ENCODE peak calls at places on chromosomes 3 and 15, in six cellular contexts. A is colonic mucosa, K is hepatocyte, O is stomach, D is IMR-90, V is mesendoderm. W is an unnamed sample. For H3K4me1, the result is how much of the 10 kb centered on the place peaks cover.

GRCh38 chr3:156507285-156507684 is 47.6 kb downstream of the SSR3 start:
- DNase-seq in A (no peak), K (no peak), O (no peak), D (peak), V (no peak), W (no peak)

GRCh38 chr3:30904986-30905385 is 10.5 kb upstream of the GADL1 start:
- DNase-seq in A (no peak), K (no peak), O (no peak), D (peak), V (no peak), W (no peak)

GRCh38 chr15:47473857-47474256 is 243.4 kb upstream of the SEMA6D start:
- DNase-seq in A (no peak), K (no peak), O (no peak), D (no peak), V (no peak), W (peak)

GRCh38 chr15:66761723-66762595 is 59.9 kb downstream of the SMAD6 start:
- DNase-seq in A (no peak), K (no peak), O (no peak), D (no peak), V (no peak), W (peak)

GRCh38 chr3:14608298-14608697 is 43.3 kb upstream of the CCDC174 start:
- DNase-seq in A (no peak), K (no peak), O (no peak), D (no peak), V (peak), W (no peak)

GRCh38 chr3:52194541-52195296 is 3.2 kb upstream of the ALAS1 start:
- DNase-seq in A (peak), K (peak), O (peak), D (peak), V (no peak), W (peak)

GRCh38 chr3:128971421-128971820 is 22.5 kb downstream of the CFAP92 start:
- DNase-seq in A (peak), K (peak), O (no peak), D (peak), V (no peak), W (peak)

GRCh38 chr3:53295410-53295809 is 39.6 kb upstream of the TKT start:
- DNase-seq in A (no peak), K (no peak), O (no peak), D (no peak), V (no peak), W (no peak)

GRCh38 chr15:101652783-101653430 is 726 bp upstream of the TM2D3 start:
- DNase-seq in A (no peak), K (no peak), O (no peak), D (no peak), V (peak), W (no peak)

GRCh38 chr15:27254801-27255200 is 283.8 kb downstream of the GABRG3 start:
- DNase-seq in A (no peak), K (no peak), O (no peak), D (no peak), V (no peak), W (no peak)

GRCh38 chr15:100334456-100334855 is 7.3 kb downstream of the ADAMTS17 start:
- DNase-seq in A (no peak), K (no peak), O (no peak), D (no peak), V (no peak), W (no peak)

GRCh38 chr3:100003609-100004503 is 110.4 kb downstream of the FILIP1L start:
- DNase-seq in A (no peak), K (no peak), O (no peak), D (no peak), V (no peak), W (no peak)

GRCh38 chr3:73954506-73954905 is 329.8 kb upstream of the PDZRN3 start:
- DNase-seq in A (no peak), K (no peak), O (no peak), D (no peak), V (peak), W (no peak)

GRCh38 chr15:28896944-28897343 is 11.2 kb downstream of the APBA2 start:
- DNase-seq in A (no peak), K (no peak), O (no peak), D (peak), V (no peak), W (no peak)

GRCh38 chr3:89467886-89468479 is 360.6 kb downstream of the EPHA3 start:
- DNase-seq in A (no peak), K (no peak), O (no peak), D (no peak), V (peak), W (no peak)

GRCh38 chr15:40343512-40343911 is 2.8 kb upstream of the CCDC9B start:
- DNase-seq in A (no peak), K (peak), O (no peak), D (peak), V (no peak), W (no peak)

GRCh38 chr3:131543714-131544113 is 40.9 kb upstream of the MRPL3 start:
- DNase-seq in A (peak), K (peak), O (peak), D (peak), V (peak), W (peak)

GRCh38 chr3:104885214-104885814 is 481.4 kb upstream of the ALCAM start:
- DNase-seq in A (no peak), K (no peak), O (no peak), D (peak), V (no peak), W (no peak)

GRCh38 chr15:71414778-71415177 is 299.5 kb downstream of the THSD4 start:
- DNase-seq in A (no peak), K (no peak), O (no peak), D (no peak), V (no peak), W (no peak)

GRCh38 chr3:41598804-41599481 is 363.0 kb downstream of the ULK4 start:
- DNase-seq in A (no peak), K (no peak), O (no peak), D (peak), V (no peak), W (no peak)

GRCh38 chr3:193809106-193809505 is 216.1 kb downstream of the OPA1 start:
- DNase-seq in A (no peak), K (no peak), O (no peak), D (no peak), V (no peak), W (no peak)

GRCh38 chr3:171838218-171838720 is 4.9 kb upstream of the TMEM212 start:
- DNase-seq in A (no peak), K (no peak), O (no peak), D (peak), V (peak), W (peak)

GRCh38 chr3:157131861-157132260 is 28.1 kb downstream of the CCNL1 start:
- DNase-seq in A (no peak), K (no peak), O (no peak), D (peak), V (no peak), W (no peak)

GRCh38 chr15:78422571-78423340 is 15.3 kb upstream of the IREB2 start:
- DNase-seq in A (peak), K (peak), O (peak), D (peak), V (peak), W (peak)

GRCh38 chr3:136802481-136802996 is 16.4 kb upstream of the SLC35G2 start:
- DNase-seq in A (peak), K (no peak), O (no peak), D (peak), V (no peak), W (no peak)

GRCh38 chr3:123997543-123997942 is 5.6 kb upstream of the ROPN1 start:
- DNase-seq in A (no peak), K (no peak), O (no peak), D (peak), V (no peak), W (no peak)

GRCh38 chr3:172601066-172601832 is 78.0 kb upstream of the TNFSF10 start:
- DNase-seq in A (no peak), K (no peak), O (no peak), D (no peak), V (no peak), W (no peak)

GRCh38 chr15:100726426-100727190 is 124.2 kb downstream of the ASB7 start:
- DNase-seq in A (peak), K (no peak), O (no peak), D (peak), V (no peak), W (no peak)

GRCh38 chr3:41602121-41602520 is 359.8 kb downstream of the ULK4 start:
- DNase-seq in A (no peak), K (no peak), O (no peak), D (no peak), V (no peak), W (no peak)

GRCh38 chr15:62781081-62781497 is 261.5 kb upstream of the TPM1 start:
- DNase-seq in A (no peak), K (no peak), O (no peak), D (no peak), V (no peak), W (no peak)

GRCh38 chr3:143348486-143349327 is 229.1 kb downstream of the CHST2 start:
- DNase-seq in A (no peak), K (no peak), O (no peak), D (no peak), V (peak), W (no peak)

GRCh38 chr15:90557651-90558084 is 27.9 kb downstream of the CRTC3 start:
- DNase-seq in A (peak), K (peak), O (peak), D (peak), V (no peak), W (peak)

GRCh38 chr3:45884368-45885201 is 1.8 kb upstream of the CCR9 start:
- DNase-seq in A (no peak), K (no peak), O (no peak), D (no peak), V (no peak), W (no peak)

GRCh38 chr3:87082806-87083440 is 92.0 kb upstream of the VGLL3 start:
- DNase-seq in A (peak), K (peak), O (no peak), D (peak), V (peak), W (no peak)

GRCh38 chr15:68292157-68292781 is 14.7 kb downstream of the FEM1B start:
- DNase-seq in A (no peak), K (no peak), O (no peak), D (no peak), V (no peak), W (no peak)

GRCh38 chr15:68298882-68299381 is 21.4 kb downstream of the FEM1B start:
- DNase-seq in A (peak), K (no peak), O (no peak), D (no peak), V (no peak), W (no peak)

GRCh38 chr15:68292967-68293366 is 15.4 kb downstream of the FEM1B start:
- DNase-seq in A (no peak), K (no peak), O (no peak), D (no peak), V (no peak), W (no peak)

GRCh38 chr15:68298336-68298735 is 20.8 kb downstream of the FEM1B start:
- DNase-seq in A (no peak), K (no peak), O (no peak), D (no peak), V (no peak), W (no peak)

DNA sequence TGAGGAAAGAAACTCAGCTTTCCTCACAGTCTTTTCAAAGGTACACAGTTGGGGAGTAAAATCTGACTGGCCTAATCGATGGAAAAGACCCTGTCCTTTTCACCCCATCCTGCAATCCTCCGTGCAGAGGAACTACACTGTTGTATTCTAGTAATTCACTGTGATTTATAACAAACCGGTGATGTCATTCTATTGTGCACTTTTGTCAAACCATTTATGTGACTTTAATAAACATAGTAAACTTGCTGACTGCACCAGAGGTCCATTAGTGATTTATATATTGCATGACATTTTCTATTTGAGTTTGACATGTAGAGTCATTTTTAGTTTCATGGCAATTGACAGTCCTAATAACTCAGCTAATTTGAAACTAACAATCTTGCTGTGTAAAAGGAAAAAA is 17.9 kb downstream of the FEM1B start:
- DNase-seq in A (no peak), K (no peak), O (no peak), D (no peak), V (no peak), W (no peak)
- H3K4me1 ChIP-seq in A (under half), K (under half), O (half or more), D (under half), V (under half), W (half or more)

GRCh38 chr3:113249601-113250000 is 38.2 kb downstream of the BOC start:
- DNase-seq in A (no peak), K (no peak), O (no peak), D (no peak), V (no peak), W (no peak)

GRCh38 chr3:113249111-113249510 is 37.8 kb downstream of the BOC start:
- DNase-seq in A (no peak), K (no peak), O (no peak), D (peak), V (no peak), W (no peak)

GRCh38 chr3:113247664-113248458 is 36.5 kb downstream of the BOC start:
- DNase-seq in A (no peak), K (no peak), O (no peak), D (no peak), V (no peak), W (no peak)

GRCh38 chr3:113245775-113246174 is 34.4 kb downstream of the BOC start:
- DNase-seq in A (no peak), K (no peak), O (no peak), D (peak), V (no peak), W (peak)

DNA sequence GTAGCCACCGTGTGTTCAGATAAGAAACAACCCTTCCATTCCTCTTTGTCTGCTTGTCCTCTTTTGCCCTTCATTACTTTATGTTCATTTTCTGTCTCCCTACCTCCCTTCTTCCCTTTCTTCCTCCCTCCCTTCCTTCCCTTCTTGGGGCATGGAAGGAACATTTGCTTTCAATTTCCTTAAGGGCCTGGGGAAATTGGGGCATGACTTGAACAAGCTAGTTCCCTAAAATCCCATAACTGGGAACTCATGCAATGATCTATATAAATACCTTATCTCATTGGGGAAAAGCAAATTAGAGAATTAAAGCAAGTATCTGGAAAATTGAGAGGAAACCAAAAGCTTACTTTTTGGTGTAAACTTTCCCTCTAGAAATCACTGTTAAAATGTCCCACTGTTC is 35.7 kb downstream of the BOC start:
- DNase-seq in A (no peak), K (no peak), O (no peak), D (no peak), V (no peak), W (no peak)
- H3K4me1 ChIP-seq in A (under half), K (under half), O (half or more), D (under half), V (under half), W (under half)

GRCh38 chr15:74035121-74035829 is 40.8 kb downstream of the PML start:
- DNase-seq in A (no peak), K (no peak), O (no peak), D (no peak), V (no peak), W (no peak)

GRCh38 chr15:74038707-74039655 is 43.4 kb downstream of the GOLGA6A start:
- DNase-seq in A (no peak), K (no peak), O (no peak), D (peak), V (no peak), W (no peak)

GRCh38 chr15:74036271-74037170 is 42.0 kb downstream of the PML start:
- DNase-seq in A (peak), K (peak), O (peak), D (peak), V (peak), W (peak)

GRCh38 chr15:74039656-74040010 is 42.7 kb downstream of the GOLGA6A start:
- DNase-seq in A (no peak), K (no peak), O (no peak), D (no peak), V (no peak), W (no peak)

GRCh38 chr15:74037171-74038117 is 42.9 kb downstream of the PML start:
- DNase-seq in A (no peak), K (no peak), O (no peak), D (no peak), V (no peak), W (no peak)
- H3K4me1 ChIP-seq in A (under half), K (under half), O (under half), D (under half), V (under half), W (half or more)

GRCh38 chr15:51737538-51738305 is at the start of gene LYSMD2:
- DNase-seq in A (peak), K (peak), O (peak), D (peak), V (peak), W (peak)

GRCh38 chr15:51735211-51735610 is 2.2 kb downstream of the LYSMD2 start:
- DNase-seq in A (no peak), K (no peak), O (no peak), D (no peak), V (no peak), W (no peak)

GRCh38 chr15:51736069-51736468 is 1.4 kb downstream of the LYSMD2 start:
- DNase-seq in A (peak), K (no peak), O (no peak), D (no peak), V (no peak), W (no peak)

GRCh38 chr15:51736646-51737537 is 563 bp downstream of the LYSMD2 start:
- DNase-seq in A (peak), K (peak), O (peak), D (no peak), V (peak), W (peak)

GRCh38 chr15:51735611-51736010 is 1.8 kb downstream of the LYSMD2 start:
- DNase-seq in A (peak), K (no peak), O (no peak), D (no peak), V (no peak), W (no peak)
- H3K4me1 ChIP-seq in A (under half), K (under half), O (half or more), D (under half), V (under half), W (half or more)

GRCh38 chr3:127816783-127817182 is 5.5 kb downstream of the MGLL start:
- DNase-seq in A (no peak), K (no peak), O (no peak), D (no peak), V (no peak), W (no peak)
- H3K4me1 ChIP-seq in A (under half), K (half or more), O (half or more), D (under half), V (under half), W (half or more)

DNA sequence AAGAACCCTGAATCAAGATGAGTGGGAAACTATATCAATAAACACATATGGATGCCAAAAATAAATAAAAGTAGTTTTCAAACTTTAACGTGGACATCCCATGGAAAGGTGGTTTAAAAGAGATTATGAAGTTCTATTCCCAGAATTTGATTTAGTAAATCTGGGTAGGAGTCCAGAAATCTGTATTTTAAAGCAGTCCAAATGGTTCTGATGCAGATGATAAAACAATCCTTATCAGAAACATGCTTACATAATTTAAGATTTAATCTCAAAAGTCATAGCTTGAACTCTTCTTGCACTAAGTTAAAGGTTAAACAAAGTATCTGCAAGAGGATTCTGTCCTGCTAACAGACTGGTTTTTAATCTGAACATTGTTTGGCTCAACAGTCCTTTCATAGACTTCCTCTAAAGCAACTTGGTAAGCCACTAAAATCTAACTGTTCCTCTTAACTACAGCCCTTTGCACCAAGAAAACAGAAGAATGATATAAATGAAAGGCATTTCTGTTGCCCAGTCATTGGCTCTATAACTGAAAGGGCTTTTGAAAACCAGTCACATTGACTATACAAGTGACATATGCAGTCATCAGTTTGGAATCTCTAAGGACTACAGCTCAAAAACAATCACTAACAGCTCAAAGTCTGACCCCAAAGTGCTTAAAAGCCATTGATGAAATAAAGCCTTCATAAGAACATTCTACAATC is 23.4 kb upstream of the MAP4 start:
- DNase-seq in A (no peak), K (peak), O (no peak), D (peak), V (peak), W (no peak)
- H3K4me1 ChIP-seq in A (under half), K (under half), O (half or more), D (under half), V (under half), W (half or more)

GRCh38 chr3:37458162-37458895 is 283.9 kb upstream of the LRRFIP2 start:
- DNase-seq in A (no peak), K (peak), O (no peak), D (no peak), V (peak), W (peak)
- H3K4me1 ChIP-seq in A (under half), K (under half), O (half or more), D (under half), V (under half), W (half or more)

GRCh38 chr15:52417501-52417900 is 111.2 kb downstream of the MYO5A start:
- DNase-seq in A (no peak), K (no peak), O (no peak), D (peak), V (peak), W (no peak)
- H3K4me1 ChIP-seq in A (under half), K (under half), O (under half), D (under half), V (under half), W (under half)